ENCODE peak calls at places on chromosome 12, in six cellular contexts. One of them, this sample, is unnamed.

GRCh38 chr12:57461326-57461903 is 1.8 kb downstream of the GLI1 start:
- DNase-seq in retinal pigment epithelial cell: no peak
- DNase-seq in GM20000: peak; percentile 70
- DNase-seq in foreskin fibroblast: peak; percentile 35
- DNase-seq in activated T-cell treated with anti-CD3 and anti-CD28 coated beads for 24 hours: no peak
- DNase-seq in activated CD4-positive, CD25-positive, alpha-beta regulatory T cell: no peak
- DNase-seq in this sample: no peak

GRCh38 chr12:7346571-7347225 is 42.8 kb downstream of the ACSM4 start:
- DNase-seq in foreskin fibroblast: no peak
- DNase-seq in activated CD4-positive, CD25-positive, alpha-beta regulatory T cell: no peak
- DNase-seq in activated T-cell treated with anti-CD3 and anti-CD28 coated beads for 24 hours: no peak
- DNase-seq in retinal pigment epithelial cell: no peak
- DNase-seq in GM20000: no peak
- DNase-seq in this sample: no peak

GRCh38 chr12:114316076-114316475 is 89.9 kb downstream of the TBX5 start:
- DNase-seq in retinal pigment epithelial cell: no peak
- DNase-seq in activated CD4-positive, CD25-positive, alpha-beta regulatory T cell: no peak
- DNase-seq in activated T-cell treated with anti-CD3 and anti-CD28 coated beads for 24 hours: no peak
- DNase-seq in foreskin fibroblast: peak; percentile 20
- DNase-seq in GM20000: no peak
- DNase-seq in this sample: no peak

GRCh38 chr12:38056701-38057689 is 259.6 kb upstream of the ALG10B start:
- DNase-seq in retinal pigment epithelial cell: no peak
- DNase-seq in activated CD4-positive, CD25-positive, alpha-beta regulatory T cell: no peak
- DNase-seq in foreskin fibroblast: no peak
- DNase-seq in GM20000: no peak
- DNase-seq in activated T-cell treated with anti-CD3 and anti-CD28 coated beads for 24 hours: no peak
- DNase-seq in this sample: no peak

GRCh38 chr12:113222730-113223531 is 1.7 kb downstream of the TPCN1 start:
- DNase-seq in retinal pigment epithelial cell: peak; percentile 91
- DNase-seq in activated CD4-positive, CD25-positive, alpha-beta regulatory T cell: no peak
- DNase-seq in foreskin fibroblast: peak; percentile 81
- DNase-seq in activated T-cell treated with anti-CD3 and anti-CD28 coated beads for 24 hours: no peak
- DNase-seq in GM20000: no peak
- DNase-seq in this sample: no peak

GRCh38 chr12:113030875-113031525 is 25.5 kb upstream of the DTX1 start:
- DNase-seq in GM20000: peak; percentile 53
- DNase-seq in activated T-cell treated with anti-CD3 and anti-CD28 coated beads for 24 hours: no peak
- DNase-seq in activated CD4-positive, CD25-positive, alpha-beta regulatory T cell: no peak
- DNase-seq in retinal pigment epithelial cell: no peak
- DNase-seq in foreskin fibroblast: peak; percentile 41
- DNase-seq in this sample: no peak

GRCh38 chr12:87094356-87094755 is 838.2 kb upstream of the MGAT4C start:
- DNase-seq in activated T-cell treated with anti-CD3 and anti-CD28 coated beads for 24 hours: no peak
- DNase-seq in foreskin fibroblast: no peak
- DNase-seq in activated CD4-positive, CD25-positive, alpha-beta regulatory T cell: no peak
- DNase-seq in GM20000: no peak
- DNase-seq in retinal pigment epithelial cell: no peak
- DNase-seq in this sample: no peak

GRCh38 chr12:57248934-57249742 is 1.8 kb downstream of the STAC3 start:
- DNase-seq in retinal pigment epithelial cell: no peak
- DNase-seq in GM20000: peak; percentile 54
- DNase-seq in activated T-cell treated with anti-CD3 and anti-CD28 coated beads for 24 hours: no peak
- DNase-seq in foreskin fibroblast: no peak
- DNase-seq in activated CD4-positive, CD25-positive, alpha-beta regulatory T cell: no peak
- DNase-seq in this sample: no peak

GRCh38 chr12:62695696-62696095 is 229.1 kb downstream of the MON2 start:
- DNase-seq in retinal pigment epithelial cell: no peak
- DNase-seq in GM20000: no peak
- DNase-seq in activated CD4-positive, CD25-positive, alpha-beta regulatory T cell: no peak
- DNase-seq in foreskin fibroblast: no peak
- DNase-seq in activated T-cell treated with anti-CD3 and anti-CD28 coated beads for 24 hours: no peak
- DNase-seq in this sample: no peak

GRCh38 chr12:48965447-48965846 is 6.1 kb downstream of the WNT10B start:
- DNase-seq in GM20000: peak; percentile 33
- DNase-seq in activated T-cell treated with anti-CD3 and anti-CD28 coated beads for 24 hours: no peak
- DNase-seq in activated CD4-positive, CD25-positive, alpha-beta regulatory T cell: no peak
- DNase-seq in retinal pigment epithelial cell: no peak
- DNase-seq in foreskin fibroblast: no peak
- DNase-seq in this sample: no peak

GRCh38 chr12:53222170-53223005 is 9.6 kb downstream of the RARG start:
- DNase-seq in activated CD4-positive, CD25-positive, alpha-beta regulatory T cell: no peak
- DNase-seq in foreskin fibroblast: no peak
- DNase-seq in GM20000: peak; percentile 55
- DNase-seq in retinal pigment epithelial cell: no peak
- DNase-seq in activated T-cell treated with anti-CD3 and anti-CD28 coated beads for 24 hours: no peak
- DNase-seq in this sample: no peak

GRCh38 chr12:104573-105081 is 38.1 kb downstream of the IQSEC3 start:
- DNase-seq in retinal pigment epithelial cell: no peak
- DNase-seq in activated T-cell treated with anti-CD3 and anti-CD28 coated beads for 24 hours: peak; percentile 4
- DNase-seq in foreskin fibroblast: no peak
- DNase-seq in GM20000: no peak
- DNase-seq in activated CD4-positive, CD25-positive, alpha-beta regulatory T cell: no peak
- DNase-seq in this sample: no peak

GRCh38 chr12:131683266-131684014 is 27.4 kb upstream of the SFSWAP start:
- DNase-seq in GM20000: no peak
- DNase-seq in retinal pigment epithelial cell: no peak
- DNase-seq in activated CD4-positive, CD25-positive, alpha-beta regulatory T cell: no peak
- DNase-seq in activated T-cell treated with anti-CD3 and anti-CD28 coated beads for 24 hours: no peak
- DNase-seq in foreskin fibroblast: no peak
- DNase-seq in this sample: no peak

GRCh38 chr12:18723752-18724151 is 14.1 kb downstream of the PLCZ1 start:
- DNase-seq in activated CD4-positive, CD25-positive, alpha-beta regulatory T cell: no peak
- DNase-seq in activated T-cell treated with anti-CD3 and anti-CD28 coated beads for 24 hours: no peak
- DNase-seq in GM20000: no peak
- DNase-seq in retinal pigment epithelial cell: peak; percentile 40
- DNase-seq in foreskin fibroblast: peak; percentile 77
- DNase-seq in this sample: no peak

GRCh38 chr12:11793896-11794295 is 144.4 kb downstream of the ETV6 start:
- DNase-seq in activated CD4-positive, CD25-positive, alpha-beta regulatory T cell: no peak
- DNase-seq in foreskin fibroblast: no peak
- DNase-seq in activated T-cell treated with anti-CD3 and anti-CD28 coated beads for 24 hours: no peak
- DNase-seq in retinal pigment epithelial cell: no peak
- DNase-seq in GM20000: no peak
- DNase-seq in this sample: no peak

GRCh38 chr12:14841761-14842160 is 1.6 kb downstream of the ART4 start:
- DNase-seq in activated T-cell treated with anti-CD3 and anti-CD28 coated beads for 24 hours: no peak
- DNase-seq in foreskin fibroblast: peak; percentile 66
- DNase-seq in activated CD4-positive, CD25-positive, alpha-beta regulatory T cell: no peak
- DNase-seq in GM20000: no peak
- DNase-seq in retinal pigment epithelial cell: no peak
- DNase-seq in this sample: no peak

GRCh38 chr12:116954700-116955381 is 44.1 kb downstream of the FBXW8 start:
- DNase-seq in activated CD4-positive, CD25-positive, alpha-beta regulatory T cell: no peak
- DNase-seq in activated T-cell treated with anti-CD3 and anti-CD28 coated beads for 24 hours: no peak
- DNase-seq in retinal pigment epithelial cell: no peak
- DNase-seq in GM20000: no peak
- DNase-seq in foreskin fibroblast: no peak
- DNase-seq in this sample: no peak

GRCh38 chr12:62976110-62976640 is 41.2 kb upstream of the PPM1H start:
- DNase-seq in activated T-cell treated with anti-CD3 and anti-CD28 coated beads for 24 hours: no peak
- DNase-seq in foreskin fibroblast: no peak
- DNase-seq in retinal pigment epithelial cell: no peak
- DNase-seq in activated CD4-positive, CD25-positive, alpha-beta regulatory T cell: no peak
- DNase-seq in GM20000: no peak
- DNase-seq in this sample: no peak

GRCh38 chr12:94616217-94616729 is 34.1 kb downstream of the TMCC3 start:
- DNase-seq in activated CD4-positive, CD25-positive, alpha-beta regulatory T cell: no peak
- DNase-seq in GM20000: no peak
- DNase-seq in retinal pigment epithelial cell: no peak
- DNase-seq in activated T-cell treated with anti-CD3 and anti-CD28 coated beads for 24 hours: no peak
- DNase-seq in foreskin fibroblast: no peak
- DNase-seq in this sample: no peak

GRCh38 chr12:15899282-15899870 is 11.8 kb upstream of the DERA start:
- DNase-seq in foreskin fibroblast: no peak
- DNase-seq in GM20000: no peak
- DNase-seq in activated CD4-positive, CD25-positive, alpha-beta regulatory T cell: no peak
- DNase-seq in retinal pigment epithelial cell: no peak
- DNase-seq in activated T-cell treated with anti-CD3 and anti-CD28 coated beads for 24 hours: no peak
- DNase-seq in this sample: no peak

GRCh38 chr12:130356222-130356621 is 18.5 kb downstream of the PIWIL1 start:
- DNase-seq in retinal pigment epithelial cell: no peak
- DNase-seq in activated CD4-positive, CD25-positive, alpha-beta regulatory T cell: no peak
- DNase-seq in activated T-cell treated with anti-CD3 and anti-CD28 coated beads for 24 hours: no peak
- DNase-seq in foreskin fibroblast: no peak
- DNase-seq in GM20000: no peak
- DNase-seq in this sample: no peak

GRCh38 chr12:68501226-68501625 is 109.5 kb upstream of the RAP1B start:
- DNase-seq in retinal pigment epithelial cell: no peak
- DNase-seq in GM20000: no peak
- DNase-seq in activated CD4-positive, CD25-positive, alpha-beta regulatory T cell: no peak
- DNase-seq in foreskin fibroblast: no peak
- DNase-seq in activated T-cell treated with anti-CD3 and anti-CD28 coated beads for 24 hours: no peak
- DNase-seq in this sample: no peak

GRCh38 chr12:54443446-54443845 is 24.4 kb upstream of the ITGA5 start:
- DNase-seq in GM20000: no peak
- DNase-seq in retinal pigment epithelial cell: no peak
- DNase-seq in activated CD4-positive, CD25-positive, alpha-beta regulatory T cell: no peak
- DNase-seq in foreskin fibroblast: no peak
- DNase-seq in activated T-cell treated with anti-CD3 and anti-CD28 coated beads for 24 hours: no peak
- DNase-seq in this sample: no peak

GRCh38 chr12:124508323-124509096 is 58.9 kb downstream of the NCOR2 start:
- DNase-seq in activated T-cell treated with anti-CD3 and anti-CD28 coated beads for 24 hours: no peak
- DNase-seq in activated CD4-positive, CD25-positive, alpha-beta regulatory T cell: no peak
- DNase-seq in foreskin fibroblast: no peak
- DNase-seq in retinal pigment epithelial cell: no peak
- DNase-seq in GM20000: peak; percentile 68
- DNase-seq in this sample: no peak

GRCh38 chr12:21940972-21941521 is at the start of gene ABCC9:
- DNase-seq in retinal pigment epithelial cell: peak; percentile 0
- DNase-seq in GM20000: no peak
- DNase-seq in foreskin fibroblast: no peak
- DNase-seq in activated T-cell treated with anti-CD3 and anti-CD28 coated beads for 24 hours: no peak
- DNase-seq in activated CD4-positive, CD25-positive, alpha-beta regulatory T cell: no peak
- DNase-seq in this sample: no peak

GRCh38 chr12:11108862-11109261 is 16.7 kb upstream of the TAS2R43 start:
- DNase-seq in activated T-cell treated with anti-CD3 and anti-CD28 coated beads for 24 hours: no peak
- DNase-seq in retinal pigment epithelial cell: no peak
- DNase-seq in GM20000: no peak
- DNase-seq in activated CD4-positive, CD25-positive, alpha-beta regulatory T cell: no peak
- DNase-seq in foreskin fibroblast: no peak
- DNase-seq in this sample: no peak

GRCh38 chr12:59928416-59928815 is 332.6 kb downstream of the SLC16A7 start:
- DNase-seq in foreskin fibroblast: peak; percentile 28
- DNase-seq in activated CD4-positive, CD25-positive, alpha-beta regulatory T cell: no peak
- DNase-seq in retinal pigment epithelial cell: no peak
- DNase-seq in GM20000: no peak
- DNase-seq in activated T-cell treated with anti-CD3 and anti-CD28 coated beads for 24 hours: no peak
- DNase-seq in this sample: no peak

GRCh38 chr12:42810006-42810405 is 220.5 kb upstream of the PRICKLE1 start:
- DNase-seq in retinal pigment epithelial cell: no peak
- DNase-seq in foreskin fibroblast: no peak
- DNase-seq in activated CD4-positive, CD25-positive, alpha-beta regulatory T cell: no peak
- DNase-seq in GM20000: no peak
- DNase-seq in activated T-cell treated with anti-CD3 and anti-CD28 coated beads for 24 hours: no peak
- DNase-seq in this sample: no peak

GRCh38 chr12:19288603-19289244 is 150.6 kb upstream of the AEBP2 start:
- DNase-seq in activated CD4-positive, CD25-positive, alpha-beta regulatory T cell: no peak
- DNase-seq in foreskin fibroblast: no peak
- DNase-seq in GM20000: peak; percentile 36
- DNase-seq in activated T-cell treated with anti-CD3 and anti-CD28 coated beads for 24 hours: no peak
- DNase-seq in retinal pigment epithelial cell: no peak
- DNase-seq in this sample: no peak

This sample was measured in effector CD4-positive, alpha-beta T cell.